ENCODE peak calls at places on chromosome 21, in nine cellular contexts. One of them, this sample, is unnamed. For H3K9me3, the result is how much of the 10 kb centered on the place peaks cover.

GRCh38 chr21:23853796-23854379 is 1753.4 kb downstream of the MRPL39 start:
- DNase-seq in PC-3: peak
- DNase-seq in HCT116: no peak
- DNase-seq in cardiac muscle cell: peak
- DNase-seq in mesenchymal stem cell: no peak
- DNase-seq in effector memory CD4-positive, alpha-beta T cell: no peak
- DNase-seq in aorta: no peak
- DNase-seq in AG04450: peak
- DNase-seq in MG63: no peak
- DNase-seq in this sample: no peak

GRCh38 chr21:15015622-15016471 is 49.0 kb downstream of the NRIP1 start:
- DNase-seq in mesenchymal stem cell: peak
- DNase-seq in aorta: no peak
- DNase-seq in effector memory CD4-positive, alpha-beta T cell: no peak
- DNase-seq in cardiac muscle cell: no peak
- DNase-seq in HCT116: no peak
- DNase-seq in MG63: peak
- DNase-seq in PC-3: peak
- DNase-seq in AG04450: peak
- DNase-seq in this sample: no peak

GRCh38 chr21:32099812-32100416 is 178.9 kb downstream of the MIS18A start:
- DNase-seq in HCT116: peak
- DNase-seq in cardiac muscle cell: no peak
- DNase-seq in PC-3: no peak
- DNase-seq in mesenchymal stem cell: no peak
- DNase-seq in aorta: no peak
- DNase-seq in MG63: no peak
- DNase-seq in effector memory CD4-positive, alpha-beta T cell: no peak
- DNase-seq in AG04450: no peak
- DNase-seq in this sample: no peak

GRCh38 chr21:32359719-32360260 is 33.0 kb downstream of the URB1 start:
- DNase-seq in aorta: no peak
- DNase-seq in AG04450: no peak
- DNase-seq in cardiac muscle cell: no peak
- DNase-seq in MG63: no peak
- DNase-seq in mesenchymal stem cell: peak
- DNase-seq in effector memory CD4-positive, alpha-beta T cell: no peak
- DNase-seq in PC-3: peak
- DNase-seq in HCT116: peak
- DNase-seq in this sample: no peak

GRCh38 chr21:26138615-26139257 is 31.8 kb downstream of the APP start:
- DNase-seq in effector memory CD4-positive, alpha-beta T cell: no peak
- DNase-seq in AG04450: no peak
- DNase-seq in aorta: no peak
- DNase-seq in HCT116: no peak
- DNase-seq in cardiac muscle cell: no peak
- DNase-seq in mesenchymal stem cell: peak
- DNase-seq in MG63: no peak
- DNase-seq in PC-3: peak
- DNase-seq in this sample: no peak

GRCh38 chr21:37223804-37224345 is 43.3 kb downstream of the VPS26C start:
- DNase-seq in PC-3: no peak
- DNase-seq in HCT116: no peak
- DNase-seq in mesenchymal stem cell: no peak
- DNase-seq in AG04450: no peak
- DNase-seq in effector memory CD4-positive, alpha-beta T cell: no peak
- DNase-seq in aorta: no peak
- DNase-seq in cardiac muscle cell: no peak
- DNase-seq in MG63: no peak
- DNase-seq in this sample: no peak

GRCh38 chr21:34649400-34649799 is 19.4 kb upstream of the CLIC6 start:
- DNase-seq in AG04450: no peak
- DNase-seq in PC-3: no peak
- DNase-seq in cardiac muscle cell: no peak
- DNase-seq in effector memory CD4-positive, alpha-beta T cell: no peak
- DNase-seq in mesenchymal stem cell: no peak
- DNase-seq in HCT116: no peak
- DNase-seq in aorta: no peak
- DNase-seq in MG63: no peak
- DNase-seq in this sample: no peak

GRCh38 chr21:28016571-28016970 is 976.1 kb downstream of the LTN1 start:
- DNase-seq in cardiac muscle cell: no peak
- DNase-seq in PC-3: no peak
- DNase-seq in MG63: no peak
- DNase-seq in HCT116: no peak
- DNase-seq in mesenchymal stem cell: no peak
- DNase-seq in aorta: no peak
- DNase-seq in AG04450: no peak
- DNase-seq in effector memory CD4-positive, alpha-beta T cell: no peak
- DNase-seq in this sample: no peak

GRCh38 chr21:26570203-26570602 is 2.9 kb downstream of the CYYR1 start:
- DNase-seq in aorta: no peak
- DNase-seq in effector memory CD4-positive, alpha-beta T cell: no peak
- DNase-seq in HCT116: no peak
- DNase-seq in AG04450: no peak
- DNase-seq in PC-3: no peak
- DNase-seq in mesenchymal stem cell: no peak
- DNase-seq in MG63: no peak
- DNase-seq in cardiac muscle cell: no peak
- DNase-seq in this sample: no peak

GRCh38 chr21:34022557-34023335 is 50.6 kb upstream of the MRPS6 start:
- DNase-seq in MG63: peak
- DNase-seq in mesenchymal stem cell: no peak
- DNase-seq in aorta: no peak
- DNase-seq in HCT116: no peak
- DNase-seq in AG04450: no peak
- DNase-seq in effector memory CD4-positive, alpha-beta T cell: no peak
- DNase-seq in cardiac muscle cell: peak
- DNase-seq in PC-3: peak
- DNase-seq in this sample: no peak

GRCh38 chr21:35202431-35202830 is 153.3 kb upstream of the RUNX1 start:
- DNase-seq in MG63: no peak
- DNase-seq in AG04450: no peak
- DNase-seq in HCT116: no peak
- DNase-seq in effector memory CD4-positive, alpha-beta T cell: no peak
- DNase-seq in aorta: no peak
- DNase-seq in cardiac muscle cell: no peak
- DNase-seq in PC-3: peak
- DNase-seq in mesenchymal stem cell: peak
- DNase-seq in this sample: no peak

GRCh38 chr21:36959020-36959835 is 7.2 kb downstream of the HLCS start:
- DNase-seq in MG63: no peak
- DNase-seq in mesenchymal stem cell: no peak
- DNase-seq in effector memory CD4-positive, alpha-beta T cell: no peak
- DNase-seq in PC-3: no peak
- DNase-seq in cardiac muscle cell: no peak
- DNase-seq in AG04450: no peak
- DNase-seq in aorta: no peak
- DNase-seq in HCT116: no peak
- DNase-seq in this sample: no peak

GRCh38 chr21:42097860-42098259 is 26.7 kb downstream of the UMODL1 start:
- DNase-seq in effector memory CD4-positive, alpha-beta T cell: no peak
- DNase-seq in MG63: peak
- DNase-seq in AG04450: peak
- DNase-seq in PC-3: peak
- DNase-seq in HCT116: peak
- DNase-seq in mesenchymal stem cell: peak
- DNase-seq in cardiac muscle cell: no peak
- DNase-seq in aorta: no peak
- DNase-seq in this sample: no peak

GRCh38 chr21:31038376-31038775 is at the start of gene KRTAP19-8:
- DNase-seq in HCT116: no peak
- DNase-seq in MG63: no peak
- DNase-seq in aorta: no peak
- DNase-seq in PC-3: no peak
- DNase-seq in AG04450: no peak
- DNase-seq in mesenchymal stem cell: no peak
- DNase-seq in effector memory CD4-positive, alpha-beta T cell: no peak
- DNase-seq in cardiac muscle cell: no peak
- DNase-seq in this sample: no peak
- H3K9me3 ChIP-seq in HCT116: under half
- H3K9me3 ChIP-seq in MG63: under half
- H3K9me3 ChIP-seq in aorta: under half
- H3K9me3 ChIP-seq in PC-3: under half
- H3K9me3 ChIP-seq in AG04450: under half
- H3K9me3 ChIP-seq in mesenchymal stem cell: under half
- H3K9me3 ChIP-seq in effector memory CD4-positive, alpha-beta T cell: under half
- H3K9me3 ChIP-seq in cardiac muscle cell: under half
- H3K9me3 ChIP-seq in this sample: under half

GRCh38 chr21:10641107-10641506 is 119.7 kb downstream of the TPTE start:
- DNase-seq in MG63: no peak
- DNase-seq in aorta: no peak
- DNase-seq in effector memory CD4-positive, alpha-beta T cell: no peak
- DNase-seq in AG04450: no peak
- DNase-seq in PC-3: no peak
- DNase-seq in mesenchymal stem cell: no peak
- DNase-seq in cardiac muscle cell: no peak
- DNase-seq in HCT116: no peak
- DNase-seq in this sample: no peak

GRCh38 chr21:10639123-10639522 is 117.7 kb downstream of the TPTE start:
- DNase-seq in MG63: no peak
- DNase-seq in AG04450: no peak
- DNase-seq in HCT116: no peak
- DNase-seq in effector memory CD4-positive, alpha-beta T cell: no peak
- DNase-seq in aorta: no peak
- DNase-seq in mesenchymal stem cell: no peak
- DNase-seq in cardiac muscle cell: no peak
- DNase-seq in PC-3: no peak
- DNase-seq in this sample: no peak

GRCh38 chr21:10640446-10640845 is 119.1 kb downstream of the TPTE start:
- DNase-seq in effector memory CD4-positive, alpha-beta T cell: no peak
- DNase-seq in PC-3: no peak
- DNase-seq in HCT116: no peak
- DNase-seq in aorta: no peak
- DNase-seq in MG63: no peak
- DNase-seq in mesenchymal stem cell: no peak
- DNase-seq in cardiac muscle cell: no peak
- DNase-seq in AG04450: no peak
- DNase-seq in this sample: no peak
- H3K9me3 ChIP-seq in effector memory CD4-positive, alpha-beta T cell: under half
- H3K9me3 ChIP-seq in PC-3: under half
- H3K9me3 ChIP-seq in HCT116: under half
- H3K9me3 ChIP-seq in aorta: under half
- H3K9me3 ChIP-seq in MG63: under half
- H3K9me3 ChIP-seq in mesenchymal stem cell: under half
- H3K9me3 ChIP-seq in cardiac muscle cell: under half
- H3K9me3 ChIP-seq in AG04450: half or more
- H3K9me3 ChIP-seq in this sample: under half

GRCh38 chr21:43207043-43207315 is 38.2 kb downstream of the CRYAA start:
- DNase-seq in cardiac muscle cell: no peak
- DNase-seq in AG04450: no peak
- DNase-seq in MG63: no peak
- DNase-seq in aorta: peak
- DNase-seq in PC-3: no peak
- DNase-seq in mesenchymal stem cell: no peak
- DNase-seq in HCT116: no peak
- DNase-seq in effector memory CD4-positive, alpha-beta T cell: no peak
- DNase-seq in this sample: no peak

GRCh38 chr21:43201491-43201890 is 32.7 kb downstream of the CRYAA start:
- DNase-seq in cardiac muscle cell: no peak
- DNase-seq in PC-3: no peak
- DNase-seq in AG04450: no peak
- DNase-seq in effector memory CD4-positive, alpha-beta T cell: no peak
- DNase-seq in HCT116: no peak
- DNase-seq in aorta: no peak
- DNase-seq in mesenchymal stem cell: peak
- DNase-seq in MG63: no peak
- DNase-seq in this sample: no peak

GRCh38 chr21:43203523-43204080 is 34.8 kb downstream of the CRYAA start:
- DNase-seq in MG63: no peak
- DNase-seq in mesenchymal stem cell: no peak
- DNase-seq in PC-3: no peak
- DNase-seq in aorta: peak
- DNase-seq in cardiac muscle cell: no peak
- DNase-seq in HCT116: no peak
- DNase-seq in effector memory CD4-positive, alpha-beta T cell: no peak
- DNase-seq in AG04450: no peak
- DNase-seq in this sample: no peak

GRCh38 chr21:43206231-43207042 is 37.6 kb downstream of the CRYAA start:
- DNase-seq in AG04450: no peak
- DNase-seq in MG63: no peak
- DNase-seq in HCT116: no peak
- DNase-seq in PC-3: no peak
- DNase-seq in aorta: peak
- DNase-seq in mesenchymal stem cell: no peak
- DNase-seq in effector memory CD4-positive, alpha-beta T cell: no peak
- DNase-seq in cardiac muscle cell: no peak
- DNase-seq in this sample: no peak

GRCh38 chr21:43204638-43205037 is 35.8 kb downstream of the CRYAA start:
- DNase-seq in effector memory CD4-positive, alpha-beta T cell: no peak
- DNase-seq in HCT116: no peak
- DNase-seq in cardiac muscle cell: no peak
- DNase-seq in aorta: no peak
- DNase-seq in mesenchymal stem cell: no peak
- DNase-seq in AG04450: no peak
- DNase-seq in PC-3: no peak
- DNase-seq in MG63: no peak
- DNase-seq in this sample: no peak
- H3K9me3 ChIP-seq in effector memory CD4-positive, alpha-beta T cell: under half
- H3K9me3 ChIP-seq in HCT116: under half
- H3K9me3 ChIP-seq in cardiac muscle cell: under half
- H3K9me3 ChIP-seq in aorta: under half
- H3K9me3 ChIP-seq in mesenchymal stem cell: under half
- H3K9me3 ChIP-seq in AG04450: under half
- H3K9me3 ChIP-seq in PC-3: under half
- H3K9me3 ChIP-seq in MG63: under half
- H3K9me3 ChIP-seq in this sample: under half

GRCh38 chr21:7957713-7958064 is 2563.7 kb upstream of the TPTE start:
- DNase-seq in mesenchymal stem cell: no peak
- DNase-seq in MG63: no peak
- DNase-seq in PC-3: no peak
- DNase-seq in aorta: no peak
- DNase-seq in effector memory CD4-positive, alpha-beta T cell: no peak
- DNase-seq in HCT116: no peak
- DNase-seq in AG04450: no peak
- DNase-seq in cardiac muscle cell: no peak
- DNase-seq in this sample: no peak

GRCh38 chr21:7951854-7952519 is 2569.4 kb upstream of the TPTE start:
- DNase-seq in HCT116: no peak
- DNase-seq in MG63: no peak
- DNase-seq in aorta: no peak
- DNase-seq in effector memory CD4-positive, alpha-beta T cell: no peak
- DNase-seq in AG04450: no peak
- DNase-seq in cardiac muscle cell: no peak
- DNase-seq in mesenchymal stem cell: no peak
- DNase-seq in PC-3: no peak
- DNase-seq in this sample: no peak

GRCh38 chr21:7952648-7953047 is 2568.7 kb upstream of the TPTE start:
- DNase-seq in mesenchymal stem cell: no peak
- DNase-seq in PC-3: no peak
- DNase-seq in HCT116: no peak
- DNase-seq in aorta: no peak
- DNase-seq in cardiac muscle cell: no peak
- DNase-seq in effector memory CD4-positive, alpha-beta T cell: no peak
- DNase-seq in MG63: no peak
- DNase-seq in AG04450: no peak
- DNase-seq in this sample: no peak

GRCh38 chr21:7947422-7947821 is 2574.0 kb upstream of the TPTE start:
- DNase-seq in MG63: no peak
- DNase-seq in cardiac muscle cell: no peak
- DNase-seq in mesenchymal stem cell: no peak
- DNase-seq in aorta: no peak
- DNase-seq in AG04450: no peak
- DNase-seq in effector memory CD4-positive, alpha-beta T cell: no peak
- DNase-seq in PC-3: no peak
- DNase-seq in HCT116: no peak
- DNase-seq in this sample: no peak

GRCh38 chr21:7953058-7953457 is 2568.3 kb upstream of the TPTE start:
- DNase-seq in HCT116: no peak
- DNase-seq in cardiac muscle cell: no peak
- DNase-seq in MG63: no peak
- DNase-seq in effector memory CD4-positive, alpha-beta T cell: no peak
- DNase-seq in AG04450: no peak
- DNase-seq in mesenchymal stem cell: no peak
- DNase-seq in aorta: no peak
- DNase-seq in PC-3: no peak
- DNase-seq in this sample: no peak
- H3K9me3 ChIP-seq in HCT116: half or more
- H3K9me3 ChIP-seq in cardiac muscle cell: half or more
- H3K9me3 ChIP-seq in MG63: half or more
- H3K9me3 ChIP-seq in effector memory CD4-positive, alpha-beta T cell: half or more
- H3K9me3 ChIP-seq in AG04450: half or more
- H3K9me3 ChIP-seq in mesenchymal stem cell: half or more
- H3K9me3 ChIP-seq in aorta: under half
- H3K9me3 ChIP-seq in PC-3: half or more
- H3K9me3 ChIP-seq in this sample: half or more